ENCODE peak calls at places on chromosomes 6 and 20, in ten cellular contexts. J, A, I, R, Z, Y, W, P, G and L are unnamed samples.
A peak's percentile ranks its signal among the peaks of the same experiment; 100 is the strongest.

GRCh38 chr6:134117409-134117808 is 65.0 kb upstream of the SLC2A12 start:
- DNase-seq in J (no peak), A (no peak), I (no peak), R (no peak), Z (no peak), Y (no peak), W (no peak), P (peak; percentile 55), G (no peak), L (no peak)

GRCh38 chr6:111843347-111844147 is 29.7 kb downstream of the FYN start:
- DNase-seq in J (peak; percentile 20), A (no peak), I (peak; percentile 35), R (peak; percentile 53), Z (no peak), Y (peak; percentile 46), W (no peak), P (no peak), G (no peak), L (peak; percentile 38)

GRCh38 chr20:16713056-16713455 is 16.8 kb upstream of the SNRPB2 start:
- DNase-seq in J (no peak), A (no peak), I (no peak), R (no peak), Z (no peak), Y (no peak), W (no peak), P (no peak), G (no peak), L (no peak)

GRCh38 chr6:42276008-42276890 is 58.6 kb upstream of the MRPS10 start:
- DNase-seq in J (no peak), A (no peak), I (no peak), R (no peak), Z (peak; percentile 78), Y (no peak), W (no peak), P (no peak), G (no peak), L (no peak)

GRCh38 chr6:158869010-158869603 is 49.9 kb upstream of the EZR start:
- DNase-seq in J (no peak), A (no peak), I (no peak), R (no peak), Z (no peak), Y (no peak), W (no peak), P (no peak), G (no peak), L (no peak)

GRCh38 chr6:35442693-35443092 is 9.4 kb upstream of the FANCE start:
- DNase-seq in J (no peak), A (no peak), I (no peak), R (no peak), Z (no peak), Y (no peak), W (no peak), P (no peak), G (no peak), L (no peak)

GRCh38 chr6:130885392-130886192 is 58.4 kb downstream of the SMLR1 start:
- DNase-seq in J (peak; percentile 73), A (peak; percentile 72), I (no peak), R (peak; percentile 35), Z (peak; percentile 85), Y (peak; percentile 53), W (no peak), P (peak; percentile 69), G (peak; percentile 83), L (peak; percentile 33)

GRCh38 chr20:57397693-57398108 is 6.5 kb downstream of the RBM38 start:
- DNase-seq in J (peak; percentile 53), A (no peak), I (peak; percentile 32), R (peak; percentile 37), Z (no peak), Y (peak; percentile 36), W (no peak), P (no peak), G (no peak), L (peak; percentile 36)

GRCh38 chr6:109455161-109455501 is 441 bp downstream of the MICAL1 start:
- DNase-seq in J (no peak), A (peak; percentile 51), I (no peak), R (peak; percentile 44), Z (no peak), Y (peak; percentile 28), W (no peak), P (peak; percentile 33), G (peak; percentile 27), L (no peak)

GRCh38 chr6:83461438-83461837 is 30.6 kb upstream of the ME1 start:
- DNase-seq in J (no peak), A (no peak), I (no peak), R (no peak), Z (no peak), Y (no peak), W (no peak), P (no peak), G (no peak), L (no peak)

GRCh38 chr6:34926655-34927054 is 37.6 kb downstream of the ANKS1A start:
- DNase-seq in J (no peak), A (no peak), I (no peak), R (no peak), Z (peak; percentile 60), Y (no peak), W (no peak), P (no peak), G (peak; percentile 15), L (no peak)

GRCh38 chr6:133247581-133247980 is 6.4 kb downstream of the EYA4 start:
- DNase-seq in J (no peak), A (no peak), I (no peak), R (no peak), Z (no peak), Y (no peak), W (no peak), P (no peak), G (peak; percentile 36), L (no peak)

GRCh38 chr6:96391776-96392175 is 129.8 kb upstream of the UFL1 start:
- DNase-seq in J (peak; percentile 16), A (peak; percentile 74), I (no peak), R (no peak), Z (no peak), Y (no peak), W (no peak), P (peak; percentile 33), G (peak; percentile 34), L (no peak)

GRCh38 chr6:124870611-124871201 is 91.5 kb upstream of the RNF217 start:
- DNase-seq in J (no peak), A (no peak), I (no peak), R (no peak), Z (peak; percentile 62), Y (no peak), W (no peak), P (no peak), G (peak; percentile 7), L (no peak)

GRCh38 chr20:50425076-50425475 is 85.1 kb upstream of the PTPN1 start:
- DNase-seq in J (no peak), A (no peak), I (no peak), R (no peak), Z (peak; percentile 47), Y (no peak), W (no peak), P (peak; percentile 74), G (no peak), L (no peak)

GRCh38 chr6:130577178-130577919 is 211.5 kb downstream of the TMEM200A start:
- DNase-seq in J (no peak), A (no peak), I (no peak), R (no peak), Z (no peak), Y (no peak), W (no peak), P (no peak), G (no peak), L (no peak)

GRCh38 chr20:17995967-17996819 is 27.4 kb downstream of the MGME1 start:
- DNase-seq in J (peak; percentile 29), A (no peak), I (no peak), R (no peak), Z (peak; percentile 86), Y (peak; percentile 46), W (no peak), P (peak; percentile 33), G (peak; percentile 6), L (no peak)

GRCh38 chr6:3612341-3613041 is 139.0 kb downstream of the PXDC1 start:
- DNase-seq in J (no peak), A (no peak), I (no peak), R (no peak), Z (peak; percentile 96), Y (no peak), W (no peak), P (no peak), G (no peak), L (no peak)

GRCh38 chr20:59678286-59678685 is 73.9 kb downstream of the PHACTR3 start:
- DNase-seq in J (no peak), A (no peak), I (no peak), R (no peak), Z (no peak), Y (no peak), W (no peak), P (no peak), G (no peak), L (no peak)

GRCh38 chr6:108518714-108519576 is 41.8 kb upstream of the FOXO3 start:
- DNase-seq in J (no peak), A (peak; percentile 31), I (no peak), R (no peak), Z (peak; percentile 42), Y (no peak), W (no peak), P (peak; percentile 36), G (peak; percentile 28), L (no peak)

GRCh38 chr6:168189679-168190405 is 110.8 kb upstream of the FRMD1 start:
- DNase-seq in J (no peak), A (no peak), I (no peak), R (no peak), Z (no peak), Y (no peak), W (no peak), P (no peak), G (no peak), L (no peak)

GRCh38 chr6:103280417-103280816 is 1579.3 kb downstream of the HACE1 start:
- DNase-seq in J (no peak), A (no peak), I (no peak), R (no peak), Z (no peak), Y (no peak), W (no peak), P (no peak), G (no peak), L (no peak)